ENCODE peak calls at places on chromosomes 6 and 20, in six cellular contexts. One of them, this sample, is unnamed.

GRCh38 chr20:22490287-22491187 is 93.8 kb downstream of the FOXA2 start:
- DNase-seq in effector CD4-positive, alpha-beta T cell: no peak
- DNase-seq in NCI-H1436 treated with DMSO at 0.1 percent for 48 hours: peak
- DNase-seq in pons: no peak
- DNase-seq in choroid plexus epithelial cell: no peak
- DNase-seq in glutamatergic neuron: peak
- DNase-seq in this sample: no peak

GRCh38 chr6:26017567-26017966 is 55.0 kb downstream of the TRIM38 start:
- DNase-seq in NCI-H1436 treated with DMSO at 0.1 percent for 48 hours: no peak
- DNase-seq in effector CD4-positive, alpha-beta T cell: peak
- DNase-seq in glutamatergic neuron: no peak
- DNase-seq in choroid plexus epithelial cell: peak
- DNase-seq in pons: no peak
- DNase-seq in this sample: peak

GRCh38 chr6:112128208-112128607 is 40.8 kb downstream of the FAM229B start:
- DNase-seq in effector CD4-positive, alpha-beta T cell: no peak
- DNase-seq in NCI-H1436 treated with DMSO at 0.1 percent for 48 hours: no peak
- DNase-seq in glutamatergic neuron: no peak
- DNase-seq in pons: no peak
- DNase-seq in choroid plexus epithelial cell: no peak
- DNase-seq in this sample: no peak

GRCh38 chr6:33610779-33611421 is 10.2 kb upstream of the ITPR3 start:
- DNase-seq in pons: peak
- DNase-seq in choroid plexus epithelial cell: no peak
- DNase-seq in effector CD4-positive, alpha-beta T cell: no peak
- DNase-seq in NCI-H1436 treated with DMSO at 0.1 percent for 48 hours: no peak
- DNase-seq in glutamatergic neuron: no peak
- DNase-seq in this sample: no peak

GRCh38 chr6:119325559-119326240 is 23.9 kb downstream of the MAN1A1 start:
- DNase-seq in glutamatergic neuron: no peak
- DNase-seq in choroid plexus epithelial cell: no peak
- DNase-seq in NCI-H1436 treated with DMSO at 0.1 percent for 48 hours: no peak
- DNase-seq in pons: no peak
- DNase-seq in effector CD4-positive, alpha-beta T cell: no peak
- DNase-seq in this sample: no peak

GRCh38 chr20:676315-676937 is 824 bp upstream of the SCRT2 start:
- DNase-seq in NCI-H1436 treated with DMSO at 0.1 percent for 48 hours: no peak
- DNase-seq in choroid plexus epithelial cell: no peak
- DNase-seq in glutamatergic neuron: peak
- DNase-seq in pons: no peak
- DNase-seq in effector CD4-positive, alpha-beta T cell: no peak
- DNase-seq in this sample: no peak

GRCh38 chr6:47254906-47255305 is 54.8 kb downstream of the TNFRSF21 start:
- DNase-seq in glutamatergic neuron: no peak
- DNase-seq in NCI-H1436 treated with DMSO at 0.1 percent for 48 hours: no peak
- DNase-seq in choroid plexus epithelial cell: no peak
- DNase-seq in effector CD4-positive, alpha-beta T cell: no peak
- DNase-seq in pons: no peak
- DNase-seq in this sample: no peak

GRCh38 chr6:42302441-42302840 is 84.8 kb upstream of the MRPS10 start:
- DNase-seq in choroid plexus epithelial cell: peak
- DNase-seq in effector CD4-positive, alpha-beta T cell: no peak
- DNase-seq in glutamatergic neuron: no peak
- DNase-seq in NCI-H1436 treated with DMSO at 0.1 percent for 48 hours: no peak
- DNase-seq in pons: no peak
- DNase-seq in this sample: no peak

GRCh38 chr20:51335329-51335841 is 207.1 kb downstream of the NFATC2 start:
- DNase-seq in effector CD4-positive, alpha-beta T cell: no peak
- DNase-seq in pons: no peak
- DNase-seq in choroid plexus epithelial cell: peak
- DNase-seq in glutamatergic neuron: no peak
- DNase-seq in NCI-H1436 treated with DMSO at 0.1 percent for 48 hours: no peak
- DNase-seq in this sample: peak

GRCh38 chr20:24481188-24481587 is 11.8 kb downstream of the SYNDIG1 start:
- DNase-seq in NCI-H1436 treated with DMSO at 0.1 percent for 48 hours: no peak
- DNase-seq in choroid plexus epithelial cell: no peak
- DNase-seq in glutamatergic neuron: no peak
- DNase-seq in pons: no peak
- DNase-seq in effector CD4-positive, alpha-beta T cell: no peak
- DNase-seq in this sample: no peak

GRCh38 chr6:108810057-108810643 is 38.1 kb upstream of the ARMC2 start:
- DNase-seq in NCI-H1436 treated with DMSO at 0.1 percent for 48 hours: no peak
- DNase-seq in effector CD4-positive, alpha-beta T cell: no peak
- DNase-seq in glutamatergic neuron: no peak
- DNase-seq in pons: no peak
- DNase-seq in choroid plexus epithelial cell: no peak
- DNase-seq in this sample: no peak

GRCh38 chr20:53901697-53902096 is 168.7 kb downstream of the BCAS1 start:
- DNase-seq in glutamatergic neuron: no peak
- DNase-seq in effector CD4-positive, alpha-beta T cell: no peak
- DNase-seq in pons: no peak
- DNase-seq in choroid plexus epithelial cell: no peak
- DNase-seq in NCI-H1436 treated with DMSO at 0.1 percent for 48 hours: no peak
- DNase-seq in this sample: no peak

GRCh38 chr6:145685932-145686331 is 49.4 kb downstream of the EPM2A start:
- DNase-seq in pons: no peak
- DNase-seq in glutamatergic neuron: no peak
- DNase-seq in effector CD4-positive, alpha-beta T cell: no peak
- DNase-seq in choroid plexus epithelial cell: no peak
- DNase-seq in NCI-H1436 treated with DMSO at 0.1 percent for 48 hours: no peak
- DNase-seq in this sample: no peak

GRCh38 chr6:49524541-49524940 is 24.8 kb downstream of the GLYATL3 start:
- DNase-seq in pons: no peak
- DNase-seq in effector CD4-positive, alpha-beta T cell: no peak
- DNase-seq in NCI-H1436 treated with DMSO at 0.1 percent for 48 hours: no peak
- DNase-seq in choroid plexus epithelial cell: no peak
- DNase-seq in glutamatergic neuron: no peak
- DNase-seq in this sample: no peak

GRCh38 chr6:41675176-41675767 is 37.0 kb downstream of the MDFI start:
- DNase-seq in pons: no peak
- DNase-seq in effector CD4-positive, alpha-beta T cell: no peak
- DNase-seq in choroid plexus epithelial cell: no peak
- DNase-seq in NCI-H1436 treated with DMSO at 0.1 percent for 48 hours: no peak
- DNase-seq in glutamatergic neuron: no peak
- DNase-seq in this sample: no peak

GRCh38 chr6:33248643-33248931 is 23.1 kb downstream of the VPS52 start:
- DNase-seq in glutamatergic neuron: no peak
- DNase-seq in choroid plexus epithelial cell: peak
- DNase-seq in NCI-H1436 treated with DMSO at 0.1 percent for 48 hours: no peak
- DNase-seq in effector CD4-positive, alpha-beta T cell: no peak
- DNase-seq in pons: no peak
- DNase-seq in this sample: no peak

GRCh38 chr20:52926505-52926904 is 45.7 kb upstream of the TSHZ2 start:
- DNase-seq in pons: no peak
- DNase-seq in choroid plexus epithelial cell: no peak
- DNase-seq in glutamatergic neuron: no peak
- DNase-seq in NCI-H1436 treated with DMSO at 0.1 percent for 48 hours: no peak
- DNase-seq in effector CD4-positive, alpha-beta T cell: no peak
- DNase-seq in this sample: no peak

GRCh38 chr6:55617272-55617671 is 38.3 kb upstream of the HMGCLL1 start:
- DNase-seq in pons: peak
- DNase-seq in choroid plexus epithelial cell: peak
- DNase-seq in NCI-H1436 treated with DMSO at 0.1 percent for 48 hours: no peak
- DNase-seq in glutamatergic neuron: no peak
- DNase-seq in effector CD4-positive, alpha-beta T cell: no peak
- DNase-seq in this sample: peak

GRCh38 chr6:43304361-43304760 is 4.3 kb downstream of the CRIP3 start:
- DNase-seq in choroid plexus epithelial cell: no peak
- DNase-seq in glutamatergic neuron: no peak
- DNase-seq in pons: no peak
- DNase-seq in NCI-H1436 treated with DMSO at 0.1 percent for 48 hours: no peak
- DNase-seq in effector CD4-positive, alpha-beta T cell: no peak
- DNase-seq in this sample: no peak

GRCh38 chr6:130293800-130294199 is 71.0 kb upstream of the SAMD3 start:
- DNase-seq in NCI-H1436 treated with DMSO at 0.1 percent for 48 hours: no peak
- DNase-seq in choroid plexus epithelial cell: peak
- DNase-seq in glutamatergic neuron: peak
- DNase-seq in effector CD4-positive, alpha-beta T cell: peak
- DNase-seq in pons: peak
- DNase-seq in this sample: peak

GRCh38 chr6:79676785-79677736 is 45.9 kb downstream of the SH3BGRL2 start:
- DNase-seq in NCI-H1436 treated with DMSO at 0.1 percent for 48 hours: no peak
- DNase-seq in effector CD4-positive, alpha-beta T cell: no peak
- DNase-seq in pons: no peak
- DNase-seq in glutamatergic neuron: no peak
- DNase-seq in choroid plexus epithelial cell: no peak
- DNase-seq in this sample: no peak

GRCh38 chr6:137926207-137926731 is 59.2 kb downstream of the TNFAIP3 start:
- DNase-seq in effector CD4-positive, alpha-beta T cell: no peak
- DNase-seq in choroid plexus epithelial cell: peak
- DNase-seq in glutamatergic neuron: no peak
- DNase-seq in pons: no peak
- DNase-seq in NCI-H1436 treated with DMSO at 0.1 percent for 48 hours: no peak
- DNase-seq in this sample: peak

GRCh38 chr6:79031821-79032590 is 46.0 kb downstream of the PHIP start:
- DNase-seq in choroid plexus epithelial cell: peak
- DNase-seq in NCI-H1436 treated with DMSO at 0.1 percent for 48 hours: no peak
- DNase-seq in pons: no peak
- DNase-seq in effector CD4-positive, alpha-beta T cell: no peak
- DNase-seq in glutamatergic neuron: no peak
- DNase-seq in this sample: no peak

GRCh38 chr20:16366548-16366947 is 206.7 kb downstream of the KIF16B start:
- DNase-seq in pons: no peak
- DNase-seq in choroid plexus epithelial cell: no peak
- DNase-seq in glutamatergic neuron: no peak
- DNase-seq in NCI-H1436 treated with DMSO at 0.1 percent for 48 hours: no peak
- DNase-seq in effector CD4-positive, alpha-beta T cell: no peak
- DNase-seq in this sample: no peak

GRCh38 chr6:10510592-10511367 is 10.4 kb upstream of the GCNT2 start:
- DNase-seq in effector CD4-positive, alpha-beta T cell: peak
- DNase-seq in NCI-H1436 treated with DMSO at 0.1 percent for 48 hours: peak
- DNase-seq in choroid plexus epithelial cell: peak
- DNase-seq in pons: peak
- DNase-seq in glutamatergic neuron: peak
- DNase-seq in this sample: no peak

GRCh38 chr6:111221804-111222203 is 134.5 kb downstream of the SLC16A10 start:
- DNase-seq in choroid plexus epithelial cell: no peak
- DNase-seq in pons: no peak
- DNase-seq in effector CD4-positive, alpha-beta T cell: no peak
- DNase-seq in glutamatergic neuron: no peak
- DNase-seq in NCI-H1436 treated with DMSO at 0.1 percent for 48 hours: no peak
- DNase-seq in this sample: no peak

GRCh38 chr6:158050955-158051354 is 69.3 kb downstream of the SYNJ2 start:
- DNase-seq in NCI-H1436 treated with DMSO at 0.1 percent for 48 hours: no peak
- DNase-seq in choroid plexus epithelial cell: no peak
- DNase-seq in effector CD4-positive, alpha-beta T cell: no peak
- DNase-seq in pons: no peak
- DNase-seq in glutamatergic neuron: no peak
- DNase-seq in this sample: no peak

GRCh38 chr6:169827372-169827771 is 76.0 kb downstream of the ERMARD start:
- DNase-seq in glutamatergic neuron: no peak
- DNase-seq in NCI-H1436 treated with DMSO at 0.1 percent for 48 hours: no peak
- DNase-seq in pons: no peak
- DNase-seq in effector CD4-positive, alpha-beta T cell: no peak
- DNase-seq in choroid plexus epithelial cell: no peak
- DNase-seq in this sample: no peak

GRCh38 chr6:153727910-153728309 is 311.1 kb upstream of the OPRM1 start:
- DNase-seq in glutamatergic neuron: no peak
- DNase-seq in choroid plexus epithelial cell: peak
- DNase-seq in pons: no peak
- DNase-seq in effector CD4-positive, alpha-beta T cell: no peak
- DNase-seq in NCI-H1436 treated with DMSO at 0.1 percent for 48 hours: no peak
- DNase-seq in this sample: peak

GRCh38 chr6:39273394-39273793 is 40.8 kb downstream of the KCNK17 start:
- DNase-seq in pons: no peak
- DNase-seq in choroid plexus epithelial cell: no peak
- DNase-seq in glutamatergic neuron: no peak
- DNase-seq in NCI-H1436 treated with DMSO at 0.1 percent for 48 hours: no peak
- DNase-seq in effector CD4-positive, alpha-beta T cell: no peak
- DNase-seq in this sample: no peak

GRCh38 chr6:21100959-21101358 is 492.6 kb upstream of the SOX4 start:
- DNase-seq in pons: no peak
- DNase-seq in effector CD4-positive, alpha-beta T cell: no peak
- DNase-seq in choroid plexus epithelial cell: no peak
- DNase-seq in glutamatergic neuron: no peak
- DNase-seq in NCI-H1436 treated with DMSO at 0.1 percent for 48 hours: no peak
- DNase-seq in this sample: no peak

This sample was measured in NCI-H226.